ENCODE peak calls at places on chromosomes 4 and X, in seven cellular contexts. A, H, G, Q, Z, E and W are unnamed samples.
A peak's percentile ranks its signal among the peaks of the same experiment; 100 is the strongest.

GRCh38 chr4:108783666-108784463 is 21.0 kb upstream of the ETNPPL start:
- DNase-seq in H (no peak), Z (no peak), G (peak; percentile 31), E (peak; percentile 42), Q (no peak), A (no peak), W (no peak)

GRCh38 chrX:29690061-29690460 is 525.3 kb upstream of the MAGEB2 start:
- DNase-seq in H (no peak), G (peak; percentile 78), E (peak; percentile 40), Q (no peak), Z (no peak), A (no peak), W (no peak)

GRCh38 chr4:61950625-61951024 is 750.5 kb downstream of the ADGRL3 start:
- DNase-seq in E (no peak), G (no peak), Q (no peak), H (no peak), A (no peak), Z (no peak), W (no peak)

GRCh38 chr4:3285558-3286334 is 7.1 kb upstream of the RGS12 start:
- DNase-seq in Q (no peak), Z (no peak), G (peak; percentile 37), E (peak; percentile 88), H (no peak), A (peak; percentile 72), W (no peak)

GRCh38 chr4:15233626-15234025 is 194.2 kb upstream of the C1QTNF7 start:
- DNase-seq in H (peak; percentile 19), Z (peak; percentile 11), E (no peak), Q (no peak), G (no peak), A (no peak), W (no peak)

GRCh38 chrX:128436397-128437103 is 384.3 kb upstream of the ACTRT1 start:
- DNase-seq in Q (no peak), Z (no peak), H (no peak), E (no peak), G (no peak), A (no peak), W (no peak)

GRCh38 chr4:41661447-41662076 is 87.0 kb downstream of the PHOX2B start:
- DNase-seq in E (peak; percentile 62), Z (no peak), Q (peak; percentile 50), G (peak; percentile 70), A (peak; percentile 29), H (no peak), W (no peak)

GRCh38 chr4:61149278-61149677 is 50.8 kb upstream of the ADGRL3 start:
- DNase-seq in Q (no peak), G (peak; percentile 62), A (no peak), H (no peak), Z (no peak), E (no peak), W (no peak)

GRCh38 chrX:45980726-45981125 is 564.5 kb downstream of the ZNF674 start:
- DNase-seq in A (no peak), H (no peak), Z (no peak), G (peak; percentile 53), E (no peak), Q (no peak), W (no peak)

GRCh38 chrX:69024931-69025330 is 140.3 kb downstream of the PJA1 start:
- DNase-seq in E (peak; percentile 63), Q (peak; percentile 84), H (no peak), G (peak; percentile 85), Z (no peak), A (peak; percentile 56), W (no peak)

GRCh38 chrX:56564182-56564885 is 907 bp downstream of the UBQLN2 start:
- DNase-seq in H (peak; percentile 9), Q (peak; percentile 27), Z (peak; percentile 5), A (no peak), E (peak; percentile 60), G (peak; percentile 16), W (no peak)

GRCh38 chr4:151940290-151940689 is 179.5 kb upstream of the GATB start:
- DNase-seq in A (no peak), Q (no peak), E (no peak), Z (no peak), G (no peak), H (peak; percentile 34), W (no peak)

GRCh38 chr4:39453738-39454137 is 5.0 kb downstream of the RPL9 start:
- DNase-seq in E (no peak), Z (no peak), H (no peak), G (no peak), Q (no peak), A (no peak), W (no peak)

GRCh38 chr4:164779811-164780216 is 25.9 kb downstream of the SMIM31 start:
- DNase-seq in A (no peak), G (peak; percentile 60), Q (no peak), H (peak; percentile 2), Z (no peak), E (peak; percentile 80), W (no peak)

GRCh38 chr4:3700223-3700622 is 66.0 kb upstream of the ADRA2C start:
- DNase-seq in Q (peak; percentile 1), H (no peak), A (no peak), G (no peak), Z (no peak), E (no peak), W (no peak)

GRCh38 chrX:87697409-87697808 is 179.8 kb downstream of the KLHL4 start:
- DNase-seq in E (no peak), Q (no peak), Z (no peak), A (no peak), H (no peak), G (no peak), W (no peak)

GRCh38 chr4:102344520-102344954 is 745 bp downstream of the SLC39A8 start:
- DNase-seq in Z (no peak), Q (peak; percentile 66), H (no peak), G (peak; percentile 61), A (peak; percentile 53), E (peak; percentile 75), W (peak; percentile 66)

GRCh38 chr4:48777739-48778138 is 2.3 kb downstream of the FRYL start:
- DNase-seq in G (no peak), E (peak; percentile 23), A (no peak), Z (no peak), Q (no peak), H (no peak), W (no peak)

GRCh38 chr4:48778431-48779094 is 1.5 kb downstream of the FRYL start:
- DNase-seq in G (peak; percentile 64), A (no peak), Q (no peak), H (peak; percentile 2), E (peak; percentile 58), Z (no peak), W (no peak)

GRCh38 chr4:48780867-48781219 is 764 bp upstream of the FRYL start:
- DNase-seq in E (peak; percentile 70), Q (peak; percentile 58), G (peak; percentile 55), A (peak; percentile 25), Z (peak; percentile 31), H (peak; percentile 40), W (peak; percentile 34)

GRCh38 chr4:48779998-48780866 is at the start of gene FRYL:
- DNase-seq in H (peak; percentile 98), E (peak; percentile 100), A (peak; percentile 99), Z (peak; percentile 98), G (peak; percentile 100), Q (peak; percentile 99), W (peak; percentile 94)

GRCh38 chr4:48779095-48779997 is 733 bp downstream of the FRYL start:
- DNase-seq in A (peak; percentile 27), H (peak; percentile 81), G (peak; percentile 70), Q (peak; percentile 62), Z (peak; percentile 75), E (peak; percentile 83), W (peak; percentile 65)
- H3K4me1 ChIP-seq in A (no peaks in the 10 kb centered on the region), H (peaks cover 23% of the 10 kb centered on the region), G (peaks cover 38% of the 10 kb centered on the region), Q (peaks cover 4% of the 10 kb centered on the region), Z (peaks cover 50% of the 10 kb centered on the region), E (peaks cover 22% of the 10 kb centered on the region), W (peaks cover 19% of the 10 kb centered on the region)

GRCh38 chr4:28341784-28342183 is 1481.1 kb downstream of the STIM2 start:
- DNase-seq in A (no peak), H (no peak), Q (no peak), Z (no peak), E (no peak), G (no peak), W (no peak)
- H3K9me3 ChIP-seq in A (no peaks in the 10 kb centered on the region), H (no peaks in the 10 kb centered on the region), Q (no peaks in the 10 kb centered on the region), Z (no peaks in the 10 kb centered on the region), E (no peaks in the 10 kb centered on the region), G (no peaks in the 10 kb centered on the region), W (peaks cover 4% of the 10 kb centered on the region)

GRCh38 chrX:39440734-39441305 is 639.6 kb downstream of the MID1IP1 start:
- DNase-seq in E (no peak), Z (no peak), A (no peak), G (no peak), H (no peak), Q (no peak), W (no peak)
- H3K27ac ChIP-seq in E (no peak overlapping the region), Z (peak overlapping the region; percentile 16), A (no peak overlapping the region), G (peak overlapping the region; percentile 71), H (no peak overlapping the region), Q (no peak overlapping the region), W (no peak overlapping the region)

DNA sequence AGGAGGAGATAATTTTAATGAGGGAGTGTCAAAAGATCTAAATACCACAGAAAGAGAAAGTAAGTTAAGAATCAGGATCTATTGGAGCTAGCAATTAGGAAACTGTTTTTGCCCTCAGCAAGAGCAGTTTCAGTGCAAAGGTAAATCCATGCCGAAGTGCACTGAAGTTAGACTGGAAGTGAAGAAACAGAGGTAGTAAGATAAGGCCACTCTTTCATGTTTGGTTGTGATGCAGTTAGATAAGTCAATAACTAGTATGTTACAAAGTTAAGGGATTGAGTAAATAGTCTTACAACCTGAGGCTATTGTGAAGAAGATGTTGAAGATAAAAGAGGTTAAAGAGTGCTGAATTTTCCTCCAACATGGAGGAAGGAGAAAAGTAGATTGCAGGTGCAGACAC is 46.7 kb upstream of the UCP1 start:
- DNase-seq in Q (no peak), E (no peak), A (no peak), Z (no peak), H (no peak), G (no peak), W (no peak)
- H3K4me1 ChIP-seq in Q (no peaks in the 10 kb centered on the region), E (no peaks in the 10 kb centered on the region), A (no peaks in the 10 kb centered on the region), Z (no peaks in the 10 kb centered on the region), H (no peaks in the 10 kb centered on the region), G (no peaks in the 10 kb centered on the region), W (no peaks in the 10 kb centered on the region)

DNA sequence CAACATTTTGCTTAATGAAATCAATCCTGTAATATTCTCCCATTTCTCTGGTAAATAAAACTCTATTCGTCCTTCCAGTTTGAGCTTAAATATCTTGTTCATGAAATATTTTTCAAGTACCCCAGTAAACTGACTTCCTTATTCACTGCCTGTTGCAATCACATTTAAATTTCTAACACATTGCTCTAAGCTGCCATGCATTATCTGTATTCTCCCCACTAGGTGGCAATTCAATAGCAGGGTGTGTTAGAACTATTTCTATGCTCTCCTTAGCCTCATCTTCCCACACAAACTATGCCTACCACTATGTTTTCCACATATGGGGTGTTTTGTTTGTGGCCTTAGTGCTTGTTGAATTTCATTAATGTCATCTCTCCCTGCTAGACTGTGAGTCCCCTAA is 377.1 kb upstream of the HS3ST1 start:
- DNase-seq in A (no peak), Q (no peak), Z (no peak), E (peak; percentile 2), H (no peak), G (peak; percentile 88), W (no peak)
- H3K9me3 ChIP-seq in A (no peaks in the 10 kb centered on the region), Q (no peaks in the 10 kb centered on the region), Z (no peaks in the 10 kb centered on the region), E (peaks cover 8% of the 10 kb centered on the region), H (no peaks in the 10 kb centered on the region), G (no peaks in the 10 kb centered on the region), W (no peaks in the 10 kb centered on the region)

DNA sequence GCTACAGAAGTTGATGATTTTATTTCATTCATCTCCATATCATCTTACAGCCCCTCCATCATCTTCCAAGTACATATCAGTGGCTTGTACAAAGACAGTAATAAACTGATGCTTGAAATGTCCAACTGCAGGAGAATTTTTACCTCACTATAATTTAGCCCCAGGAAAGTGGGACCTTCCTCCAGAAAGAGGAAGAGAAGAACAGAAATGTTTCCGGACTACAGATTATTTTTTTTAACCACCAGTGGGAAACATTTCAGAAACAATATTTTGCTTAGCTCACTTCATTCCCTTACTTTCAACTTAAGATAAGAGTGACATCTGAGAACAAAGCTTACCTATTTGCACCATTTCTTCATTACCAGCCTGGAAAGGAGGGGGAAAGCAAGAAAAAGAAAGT is 2.0 kb downstream of the ADAMTS3 start:
- DNase-seq in E (no peak), Q (no peak), A (no peak), G (no peak), H (no peak), Z (no peak), W (no peak)
- H3K27ac ChIP-seq in E (no peak overlapping the region), Q (no peak overlapping the region), A (peak overlapping the region; percentile 79), G (peak overlapping the region; percentile 93), H (no peak overlapping the region), Z (peak overlapping the region; percentile 38), W (no peak overlapping the region)